ENCODE peak calls at places on chromosome 4, in eight cellular contexts. E is SK-N-SH, K is stomach, V is A549, T is suprapubic skin, F is K562, U is sigmoid colon, Y is tibial nerve. N is an unnamed sample.

GRCh38 chr4:16021804-16022560 is 59.0 kb upstream of the FGFBP2 start:
- DNase-seq in F (no peak), Y (no peak), U (no peak), T (no peak), V (no peak), K (no peak), E (no peak), N (no peak)

GRCh38 chr4:526971-527460 is 28.0 kb downstream of the PIGG start:
- DNase-seq in E (no peak), V (no peak), F (no peak), U (no peak), Y (no peak), T (no peak), K (no peak), N (no peak)

GRCh38 chr4:40552536-40552935 is 77.1 kb downstream of the RBM47 start:
- DNase-seq in E (no peak), F (no peak), U (no peak), Y (no peak), V (peak), K (no peak), T (no peak), N (no peak)

GRCh38 chr4:7351014-7351413 is 83.7 kb downstream of the PSAPL1 start:
- DNase-seq in F (no peak), Y (no peak), E (no peak), T (no peak), U (no peak), K (no peak), V (no peak), N (no peak)

GRCh38 chr4:106691749-106692148 is 323.2 kb upstream of the GIMD1 start:
- DNase-seq in F (no peak), K (no peak), V (no peak), E (peak), T (no peak), Y (no peak), U (no peak), N (no peak)

GRCh38 chr4:130257271-130257670 is 1161.3 kb downstream of the C4orf33 start:
- DNase-seq in K (no peak), F (no peak), Y (no peak), V (no peak), U (no peak), E (no peak), T (no peak), N (no peak)

GRCh38 chr4:102726068-102726467 is 34.7 kb downstream of the MANBA start:
- DNase-seq in K (no peak), F (no peak), V (no peak), U (no peak), T (no peak), E (no peak), Y (no peak), N (no peak)

GRCh38 chr4:98027827-98028226 is 115.4 kb downstream of the STPG2 start:
- DNase-seq in T (no peak), V (peak), U (no peak), F (no peak), E (no peak), K (no peak), Y (no peak), N (no peak)

GRCh38 chr4:1608196-1608820 is 75.8 kb downstream of the FAM53A start:
- DNase-seq in E (no peak), V (no peak), K (no peak), F (no peak), U (peak), Y (no peak), T (peak), N (no peak)

GRCh38 chr4:101049549-101050001 is 297.8 kb downstream of the PPP3CA start:
- DNase-seq in E (peak), U (no peak), T (no peak), V (no peak), Y (no peak), F (no peak), K (no peak), N (no peak)

GRCh38 chr4:166198921-166199320 is 325.9 kb downstream of the TLL1 start:
- DNase-seq in F (no peak), V (no peak), K (no peak), U (no peak), E (no peak), T (no peak), Y (no peak), N (no peak)

GRCh38 chr4:88661724-88662123 is 35.9 kb downstream of the NAP1L5 start:
- DNase-seq in Y (no peak), T (no peak), E (no peak), K (no peak), F (no peak), V (no peak), U (no peak), N (no peak)

GRCh38 chr4:102586644-102587021 is 85.5 kb downstream of the NFKB1 start:
- DNase-seq in Y (no peak), F (no peak), T (no peak), K (no peak), E (no peak), U (no peak), V (no peak), N (no peak)

GRCh38 chr4:75287738-75288517 is 226.3 kb downstream of the RCHY1 start:
- DNase-seq in K (no peak), F (no peak), U (no peak), Y (no peak), V (no peak), T (no peak), E (no peak), N (no peak)

GRCh38 chr4:93031431-93032098 is 727.8 kb downstream of the GRID2 start:
- DNase-seq in Y (no peak), F (no peak), V (no peak), U (no peak), K (no peak), E (no peak), T (no peak), N (no peak)

GRCh38 chr4:147943159-147943638 is 211.3 kb downstream of the ARHGAP10 start:
- DNase-seq in F (no peak), U (no peak), T (no peak), K (no peak), Y (no peak), V (no peak), E (no peak), N (no peak)

GRCh38 chr4:172919269-172919668 is 249.3 kb upstream of the GALNT7 start:
- DNase-seq in E (no peak), T (no peak), V (no peak), Y (no peak), F (no peak), K (no peak), U (no peak), N (no peak)

GRCh38 chr4:86891785-86892638 is at the start of gene C4orf36:
- DNase-seq in Y (peak), U (peak), V (peak), F (peak), E (peak), T (peak), K (peak), N (peak)

GRCh38 chr4:39908284-39908683 is 69.4 kb downstream of the PDS5A start:
- DNase-seq in T (no peak), E (no peak), Y (no peak), V (no peak), K (no peak), U (no peak), F (no peak), N (no peak)

GRCh38 chr4:2560167-2560566 is 23.7 kb downstream of the FAM193A start:
- DNase-seq in K (no peak), V (no peak), E (no peak), T (no peak), F (no peak), U (no peak), Y (no peak), N (no peak)

GRCh38 chr4:184066584-184067300 is 150.9 kb downstream of the ENPP6 start:
- DNase-seq in U (no peak), Y (no peak), F (no peak), K (no peak), V (no peak), T (no peak), E (peak), N (no peak)

GRCh38 chr4:39047691-39048090 is 14.3 kb upstream of the KLHL5 start:
- DNase-seq in K (no peak), F (no peak), E (no peak), T (no peak), U (no peak), V (no peak), Y (no peak), N (no peak)

GRCh38 chr4:2186133-2186864 is 55.6 kb downstream of the HAUS3 start:
- DNase-seq in Y (no peak), F (no peak), V (no peak), U (no peak), K (peak), T (no peak), E (no peak), N (no peak)

GRCh38 chr4:27000820-27001219 is 140.2 kb downstream of the STIM2 start:
- DNase-seq in Y (no peak), F (peak), T (no peak), E (no peak), U (no peak), V (peak), K (no peak), N (no peak)

GRCh38 chr4:133929540-133929939 is 272.0 kb downstream of the PABPC4L start:
- DNase-seq in E (no peak), K (no peak), Y (no peak), U (no peak), V (no peak), T (no peak), F (no peak), N (no peak)

GRCh38 chr4:100118213-100118612 is 72.1 kb downstream of the DDIT4L start:
- DNase-seq in E (no peak), Y (no peak), T (no peak), K (no peak), U (no peak), V (no peak), F (no peak), N (no peak)

GRCh38 chr4:121370729-121371325 is 10.0 kb downstream of the QRFPR start:
- DNase-seq in U (no peak), F (peak), E (peak), K (peak), V (no peak), T (no peak), Y (peak), N (peak)

GRCh38 chr4:83043801-83044407 is 8.9 kb downstream of the COPS4 start:
- DNase-seq in F (no peak), E (no peak), V (no peak), Y (no peak), U (no peak), T (no peak), K (no peak), N (no peak)

GRCh38 chr4:99949034-99949998 is 759 bp downstream of the H2AZ1 start:
- DNase-seq in V (no peak), E (peak), K (peak), U (peak), T (peak), Y (peak), F (peak), N (peak)

GRCh38 chr4:184816962-184817361 is 8.8 kb downstream of the ACSL1 start:
- DNase-seq in K (no peak), V (no peak), U (no peak), Y (no peak), E (no peak), F (no peak), T (no peak), N (no peak)

GRCh38 chr4:31235961-31236360 is 515.8 kb downstream of the PCDH7 start:
- DNase-seq in F (no peak), Y (no peak), E (no peak), K (no peak), T (no peak), V (no peak), U (no peak), N (no peak)
- TF ChIP-seq EP300 in F (no peak), Y (no peak), E (no peak), K (no peak), T (no peak), V (no peak), U (no peak), N (no peak)

DNA sequence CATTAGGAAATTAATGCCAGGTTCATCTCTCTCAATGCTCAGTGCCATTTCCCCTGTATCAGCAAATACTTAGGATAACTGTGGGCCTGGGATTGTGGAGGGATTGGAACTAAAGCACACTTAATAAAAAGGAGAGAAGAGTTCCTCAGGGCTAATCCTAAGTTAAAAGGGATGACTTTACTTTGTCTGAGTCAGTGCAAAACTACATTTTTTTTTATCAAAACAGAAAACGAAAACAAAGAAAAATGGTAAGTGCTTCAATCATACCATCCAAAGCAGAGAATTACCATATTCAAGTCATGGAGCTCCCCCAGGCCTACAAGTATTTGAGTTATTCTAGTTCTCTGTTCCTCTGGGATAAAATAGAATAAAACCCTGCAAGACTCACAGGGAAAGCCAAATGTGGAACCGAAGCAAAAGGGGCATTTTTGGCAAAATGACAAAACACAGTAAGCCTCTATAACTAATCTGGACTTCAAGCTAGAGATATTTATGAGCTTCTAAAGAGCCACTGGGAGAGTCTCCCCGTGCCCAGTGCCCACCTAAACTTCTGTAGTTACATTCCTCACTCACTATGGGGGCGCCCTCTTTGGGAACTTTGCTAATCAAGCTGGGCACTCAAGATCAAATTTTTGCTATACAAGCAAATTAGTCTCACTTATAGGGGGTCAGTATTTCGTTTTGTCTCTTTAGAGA is 53.4 kb downstream of the PALLD start:
- DNase-seq in K (no peak), T (no peak), U (no peak), E (no peak), V (no peak), F (no peak), Y (no peak), N (no peak)
- TF ChIP-seq CTCF in K (no peak), T (no peak), U (no peak), E (peak), V (peak), F (no peak), Y (no peak), N (no peak)

GRCh38 chr4:8427761-8428287 is 12.7 kb downstream of the ACOX3 start:
- DNase-seq in F (no peak), K (no peak), E (peak), Y (no peak), U (peak), T (no peak), V (no peak), N (no peak)

GRCh38 chr4:8428288-8429097 is 12.0 kb downstream of the ACOX3 start:
- DNase-seq in F (peak), V (peak), E (peak), K (peak), U (peak), Y (peak), T (peak), N (peak)

GRCh38 chr4:8422786-8423185 is 17.7 kb downstream of the ACOX3 start:
- DNase-seq in Y (no peak), V (no peak), K (no peak), F (no peak), E (no peak), U (no peak), T (no peak), N (no peak)

GRCh38 chr4:8431553-8431952 is 9.0 kb downstream of the ACOX3 start:
- DNase-seq in Y (no peak), V (no peak), K (no peak), F (no peak), U (no peak), T (no peak), E (no peak), N (no peak)

DNA sequence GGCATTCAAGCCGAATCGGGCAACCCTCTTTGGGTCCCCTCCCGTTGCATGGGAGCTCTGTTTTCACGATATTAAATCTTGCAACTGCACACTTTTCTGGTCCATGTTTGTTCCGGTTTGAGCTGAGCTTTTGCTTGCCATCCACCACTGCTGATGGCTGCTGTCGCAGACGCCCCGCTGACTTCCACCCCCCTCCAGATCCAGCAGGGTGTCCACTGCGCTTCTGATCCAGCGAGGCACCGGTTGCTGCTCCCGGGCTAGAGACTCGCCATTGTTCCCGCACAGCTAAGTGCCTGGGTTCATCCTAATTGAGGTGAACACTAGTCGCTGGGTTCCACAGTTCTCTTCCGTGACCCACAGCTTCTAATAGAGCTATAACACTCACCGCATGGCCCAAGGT is 13.3 kb downstream of the ACOX3 start:
- DNase-seq in Y (no peak), K (no peak), U (no peak), T (no peak), E (no peak), V (no peak), F (no peak), N (no peak)
- H3K27ac ChIP-seq in Y (no peak), K (no peak), U (peak), T (no peak), E (no peak), V (no peak), F (no peak), N (no peak)

GRCh38 chr4:6076391-6076790 is 58.2 kb upstream of the C4orf50 start:
- DNase-seq in F (peak), V (peak), U (no peak), E (peak), Y (no peak), T (no peak), K (no peak), N (no peak)
- TF ChIP-seq EP300 in F (no peak), V (no peak), U (no peak), E (no peak), Y (no peak), T (no peak), K (no peak), N (no peak)

GRCh38 chr4:180031330-180031729 is 2211.9 kb upstream of the TENM3 start:
- DNase-seq in F (no peak), Y (no peak), V (no peak), T (no peak), U (no peak), K (no peak), E (no peak), N (no peak)

GRCh38 chr4:180028682-180029081 is 2214.5 kb upstream of the TENM3 start:
- DNase-seq in F (no peak), K (no peak), E (peak), V (no peak), Y (no peak), U (no peak), T (no peak), N (no peak)
- TF ChIP-seq CTCF in F (no peak), K (no peak), E (peak), V (no peak), Y (no peak), U (no peak), T (no peak), N (no peak)

DNA sequence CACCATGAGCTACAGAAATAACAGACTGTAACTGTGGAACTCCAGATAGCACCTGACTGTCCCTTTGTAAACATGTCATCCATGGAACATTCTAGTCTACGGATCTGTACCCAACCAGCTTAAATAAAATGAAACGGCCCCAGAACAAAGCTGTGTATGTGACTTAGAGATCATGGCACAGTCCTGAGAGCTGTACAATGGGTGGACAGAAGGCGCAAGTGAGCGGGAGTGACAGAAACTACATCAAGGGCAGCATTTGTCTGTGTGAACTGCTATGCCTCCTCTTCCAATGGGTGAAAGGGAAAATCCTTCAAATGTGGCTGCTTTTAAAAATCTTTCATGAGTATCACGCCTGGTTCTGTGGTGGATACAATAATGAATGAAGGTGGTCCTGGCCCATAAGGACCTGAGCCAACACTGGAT is 72.5 kb downstream of the FAT1 start:
- DNase-seq in V (no peak), E (no peak), Y (no peak), U (no peak), T (no peak), K (no peak), F (no peak), N (no peak)
- H3K27ac ChIP-seq in V (peak), E (no peak), Y (peak), U (peak), T (no peak), K (no peak), F (no peak), N (no peak)

DNA sequence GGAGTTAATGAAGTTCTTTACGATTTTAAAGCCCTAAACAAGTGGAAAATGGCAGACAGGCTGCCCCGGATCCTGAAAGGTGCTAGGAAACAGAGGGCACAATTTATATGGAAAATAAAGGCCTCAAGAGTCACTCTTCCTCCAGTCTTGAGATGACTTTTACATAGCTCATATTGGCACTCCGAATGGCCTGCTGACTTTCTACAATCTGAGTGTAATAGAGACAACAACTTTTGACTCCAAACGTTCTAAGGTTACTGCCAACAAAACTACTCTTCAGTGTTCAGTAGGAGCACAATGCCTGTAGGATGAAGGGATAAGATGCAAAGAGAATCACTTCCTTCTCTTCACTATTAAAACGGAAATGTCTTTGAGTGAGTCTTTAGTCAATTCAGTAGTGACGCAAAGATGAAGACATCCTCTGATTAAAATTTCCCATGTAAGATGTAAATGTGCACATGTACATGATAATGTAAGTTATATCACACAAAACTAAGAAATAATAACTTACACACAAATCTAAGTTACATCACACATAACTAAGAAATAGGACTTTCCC is 40.5 kb downstream of the VEGFC start:
- DNase-seq in F (no peak), V (no peak), Y (no peak), T (no peak), U (no peak), K (no peak), E (no peak), N (no peak)
- TF ChIP-seq EP300 in F (no peak), V (no peak), Y (no peak), T (no peak), U (no peak), K (no peak), E (no peak), N (no peak)

GRCh38 chr4:187908731-187909130 is 86.8 kb upstream of the ZFP42 start:
- DNase-seq in V (no peak), K (no peak), Y (no peak), T (no peak), E (no peak), F (no peak), U (no peak), N (no peak)
- TF ChIP-seq CTCF in V (no peak), K (no peak), Y (no peak), T (no peak), E (no peak), F (no peak), U (no peak), N (no peak)